ENCODE peak calls at places on chromosomes 1 and 21, in four cellular contexts. E, R, Q and I are unnamed samples.

GRCh38 chr1:36539526-36539925 is 56.8 kb upstream of the CSF3R start:
- DNase-seq in E (no peak), R (no peak), Q (no peak), I (no peak)

GRCh38 chr1:184222561-184223157 is 164.2 kb upstream of the C1orf21 start:
- DNase-seq in E (peak; percentile 67), R (peak; percentile 25), Q (peak; percentile 75), I (no peak)

GRCh38 chr1:149978547-149979023 is 31.9 kb downstream of the OTUD7B start:
- DNase-seq in E (no peak), Q (no peak), R (no peak), I (no peak)

GRCh38 chr1:218339267-218339831 is 5.8 kb upstream of the TGFB2 start:
- DNase-seq in E (no peak), R (peak; percentile 42), Q (peak; percentile 53), I (no peak)

GRCh38 chr1:10540277-10541005 is 65.7 kb downstream of the PEX14 start:
- DNase-seq in R (peak; percentile 79), Q (no peak), E (no peak), I (no peak)

GRCh38 chr1:117559139-117559538 is 46.7 kb upstream of the TENT5C start:
- DNase-seq in E (no peak), R (no peak), Q (no peak), I (no peak)

GRCh38 chr1:161351482-161351881 is 16.2 kb downstream of the CFAP126 start:
- DNase-seq in Q (no peak), E (no peak), R (no peak), I (no peak)

GRCh38 chr1:13435456-13435855 is 25.2 kb downstream of the PRAMEF20 start:
- DNase-seq in Q (no peak), E (no peak), R (no peak), I (no peak)

GRCh38 chr1:55572878-55573734 is 357.9 kb upstream of the USP24 start:
- DNase-seq in Q (no peak), E (peak; percentile 84), R (peak; percentile 93), I (no peak)

GRCh38 chr1:7220007-7220406 is 434.8 kb downstream of the CAMTA1 start:
- DNase-seq in E (no peak), Q (no peak), R (peak; percentile 87), I (no peak)

GRCh38 chr1:177571076-177571475 is 398.8 kb downstream of the SEC16B start:
- DNase-seq in E (no peak), R (no peak), Q (peak; percentile 34), I (no peak)

GRCh38 chr1:220776254-220776653 is 10.5 kb upstream of the MTARC1 start:
- DNase-seq in E (no peak), Q (no peak), R (no peak), I (no peak)

GRCh38 chr1:10105484-10105883 is 72.7 kb downstream of the UBE4B start:
- DNase-seq in R (no peak), Q (no peak), E (peak; percentile 65), I (no peak)

GRCh38 chr1:205536759-205537361 is 32.4 kb downstream of the CDK18 start:
- DNase-seq in E (peak; percentile 1), Q (no peak), R (no peak), I (no peak)

GRCh38 chr1:15272009-15272781 is 25.2 kb downstream of the FHAD1 start:
- DNase-seq in R (peak; percentile 54), E (no peak), Q (peak; percentile 94), I (no peak)

GRCh38 chr1:209387271-209387968 is 196.1 kb upstream of the CAMK1G start:
- DNase-seq in E (no peak), Q (no peak), R (no peak), I (peak; percentile 62)

GRCh38 chr1:35460796-35461195 is 96.4 kb downstream of the KIAA0319L start:
- DNase-seq in R (no peak), Q (no peak), E (no peak), I (no peak)

GRCh38 chr1:114502080-114502479 is 8.9 kb downstream of the TRIM33 start:
- DNase-seq in E (no peak), Q (no peak), R (no peak), I (no peak)

GRCh38 chr1:38431669-38432376 is 385.2 kb upstream of the POU3F1 start:
- DNase-seq in Q (no peak), R (no peak), E (no peak), I (no peak)

GRCh38 chr1:189429610-189430009 is 1048.1 kb downstream of the BRINP3 start:
- DNase-seq in R (peak; percentile 24), Q (peak; percentile 90), E (no peak), I (no peak)

GRCh38 chr1:180641662-180642061 is 9.8 kb downstream of the XPR1 start:
- DNase-seq in Q (no peak), E (no peak), R (no peak), I (no peak)

GRCh38 chr1:111474106-111474505 is 322 bp downstream of the C1orf162 start:
- DNase-seq in R (no peak), E (no peak), Q (no peak), I (no peak)

GRCh38 chr1:178938959-178939317 is 68.1 kb upstream of the ANGPTL1 start:
- DNase-seq in R (peak; percentile 76), E (peak; percentile 92), Q (no peak), I (no peak)

GRCh38 chr1:91605566-91605965 is 104.9 kb downstream of the CDC7 start:
- DNase-seq in Q (no peak), E (no peak), R (no peak), I (no peak)

GRCh38 chr1:178908358-178908757 is 37.5 kb upstream of the ANGPTL1 start:
- DNase-seq in R (peak; percentile 82), E (no peak), Q (no peak), I (no peak)

GRCh38 chr1:198492872-198493271 is 47.6 kb downstream of the ATP6V1G3 start:
- DNase-seq in R (peak; percentile 98), Q (no peak), E (no peak), I (no peak)

GRCh38 chr21:34939673-34940321 is 109.3 kb downstream of the RUNX1 start:
- DNase-seq in Q (no peak), R (no peak), E (no peak), I (no peak)

GRCh38 chr1:199301472-199301871 is 662.6 kb downstream of the PTPRC start:
- DNase-seq in Q (no peak), R (no peak), E (no peak), I (no peak)

DNA sequence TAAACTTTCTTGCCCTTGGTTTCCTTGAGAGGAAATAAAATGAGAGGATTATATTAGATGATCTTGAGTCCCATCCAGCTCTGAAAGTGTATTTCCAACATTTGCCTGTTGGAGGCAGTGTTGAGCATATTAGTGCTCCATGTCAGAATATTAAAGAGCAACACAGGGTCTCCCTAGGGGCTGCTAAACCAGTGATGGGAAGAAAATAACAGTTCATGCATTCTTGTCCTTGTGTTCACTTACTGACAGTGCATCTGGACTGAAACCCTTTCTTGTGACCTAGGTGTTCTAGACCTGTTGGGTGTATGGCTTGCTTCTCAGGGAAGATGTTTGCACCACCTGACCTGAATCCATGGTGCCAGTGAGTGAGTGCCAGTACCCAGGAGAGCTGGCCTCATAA is 124.7 kb upstream of the KIAA0040 start:
- DNase-seq in R (no peak), E (no peak), Q (peak; percentile 69), I (no peak)
- TF ChIP-seq CTCF in R (peak; percentile 12), E (peak; percentile 18), Q (peak; percentile 73), I (peak; percentile 18)

DNA sequence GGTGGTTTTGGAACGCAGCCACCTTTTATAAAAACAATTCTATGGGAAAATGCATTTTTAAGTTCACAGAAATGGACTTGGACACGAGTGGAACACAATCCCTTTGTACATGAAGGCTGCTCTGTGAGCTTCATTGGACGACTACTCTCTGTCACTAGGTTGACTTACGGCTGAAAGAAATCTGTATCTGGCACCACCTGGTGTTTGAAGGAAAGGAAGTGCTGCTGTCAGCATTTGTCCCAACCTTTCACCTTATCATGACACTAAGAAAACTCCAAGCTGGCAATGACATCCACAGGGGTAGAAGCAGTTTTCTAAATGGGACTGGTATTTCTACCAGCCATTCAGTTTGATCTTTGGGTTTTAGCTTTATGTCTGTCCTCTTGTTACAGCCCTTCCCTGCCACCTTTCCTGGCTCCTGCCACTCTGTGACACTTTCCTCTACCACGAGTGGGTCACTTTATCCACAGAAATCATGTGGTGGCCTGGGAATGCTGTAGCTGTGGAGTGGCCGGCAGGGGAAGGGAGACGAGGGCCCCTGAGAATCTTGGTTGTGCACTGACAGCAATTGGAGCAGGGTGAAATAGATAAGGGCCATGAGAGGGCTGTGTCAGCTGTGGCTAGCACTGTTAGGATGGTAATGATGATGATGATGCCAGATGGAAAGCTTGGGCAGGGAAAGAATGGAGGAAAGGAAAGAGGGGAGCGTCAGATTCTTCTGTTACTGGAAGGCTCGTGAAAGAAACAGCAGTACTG is 85.2 kb downstream of the TBX19 start:
- DNase-seq in Q (peak; percentile 44), R (no peak), E (no peak), I (no peak)
- H3K27ac ChIP-seq in Q (no peak overlapping the region), R (no peak overlapping the region), E (no peak overlapping the region), I (no peak overlapping the region)

GRCh38 chr21:45439171-45439872 is 34.4 kb downstream of the COL18A1 start:
- DNase-seq in E (peak; percentile 92), Q (peak; percentile 90), R (peak; percentile 83), I (no peak)
- H3K4me3 ChIP-seq in E (peak overlapping the region; percentile 60), Q (no peak overlapping the region), R (peak overlapping the region; percentile 39), I (no peak overlapping the region)

GRCh38 chr1:2130871-2131289 is 63.7 kb downstream of the FAAP20 start:
- DNase-seq in E (no peak), Q (no peak), R (no peak), I (peak; percentile 56)
- TF ChIP-seq CTCF in E (no peak), Q (no peak), R (no peak), I (peak; percentile 16)

DNA sequence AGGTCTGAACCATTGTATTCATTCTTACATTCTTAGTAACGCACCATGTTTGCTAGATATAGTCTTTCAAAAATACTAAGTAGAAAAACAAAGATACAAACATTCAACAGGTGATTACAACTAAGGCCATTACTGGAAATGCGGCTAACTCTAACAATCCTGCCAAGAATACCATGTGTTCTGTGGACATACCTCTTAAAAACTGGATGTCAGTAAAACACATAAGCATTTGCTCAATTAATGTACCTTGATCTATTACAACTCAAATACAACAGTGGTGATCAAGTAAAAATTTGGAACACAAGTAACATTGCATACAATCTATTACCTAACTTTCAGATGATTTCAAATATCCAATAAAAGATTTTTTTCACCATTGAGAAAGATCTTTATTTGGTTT is 15.4 kb downstream of the ANGPTL3 start:
- DNase-seq in Q (no peak), R (no peak), E (no peak), I (no peak)
- H3K27ac ChIP-seq in Q (no peak overlapping the region), R (no peak overlapping the region), E (no peak overlapping the region), I (no peak overlapping the region)